ENCODE peak calls at places on chromosomes 2 and 18, in five cellular contexts. One of them, this sample, is unnamed.

GRCh38 chr18:55320399-55321255 is 267.4 kb downstream of the TCF4 start:
- DNase-seq in HT1080: peak; percentile 36
- DNase-seq in fibroblast of mammary gland: peak; percentile 60
- DNase-seq in CD4-positive, alpha-beta memory T cell: no peak
- DNase-seq in hippocampal formation: no peak
- DNase-seq in this sample: no peak

GRCh38 chr2:120856421-120856862 is 120.8 kb downstream of the GLI2 start:
- DNase-seq in CD4-positive, alpha-beta memory T cell: no peak
- DNase-seq in HT1080: peak; percentile 20
- DNase-seq in fibroblast of mammary gland: no peak
- DNase-seq in hippocampal formation: no peak
- DNase-seq in this sample: no peak

GRCh38 chr2:236568068-236568921 is 1.3 kb upstream of the ACKR3 start:
- DNase-seq in fibroblast of mammary gland: no peak
- DNase-seq in HT1080: no peak
- DNase-seq in CD4-positive, alpha-beta memory T cell: peak; percentile 24
- DNase-seq in hippocampal formation: no peak
- DNase-seq in this sample: peak; percentile 31

GRCh38 chr2:74957886-74958276 is 562 bp upstream of the POLE4 start:
- DNase-seq in hippocampal formation: no peak
- DNase-seq in HT1080: no peak
- DNase-seq in fibroblast of mammary gland: peak; percentile 41
- DNase-seq in CD4-positive, alpha-beta memory T cell: no peak
- DNase-seq in this sample: no peak

GRCh38 chr2:37925063-37925897 is at the start of gene RMDN2:
- DNase-seq in HT1080: peak; percentile 95
- DNase-seq in fibroblast of mammary gland: peak; percentile 80
- DNase-seq in hippocampal formation: peak; percentile 87
- DNase-seq in CD4-positive, alpha-beta memory T cell: peak; percentile 71
- DNase-seq in this sample: peak; percentile 95

GRCh38 chr2:19900536-19901200 is 1.1 kb downstream of the TTC32 start:
- DNase-seq in fibroblast of mammary gland: peak; percentile 33
- DNase-seq in CD4-positive, alpha-beta memory T cell: peak; percentile 50
- DNase-seq in HT1080: peak; percentile 20
- DNase-seq in hippocampal formation: no peak
- DNase-seq in this sample: peak; percentile 16

GRCh38 chr2:120964819-120965218 is 229.2 kb downstream of the GLI2 start:
- DNase-seq in hippocampal formation: no peak
- DNase-seq in HT1080: no peak
- DNase-seq in fibroblast of mammary gland: no peak
- DNase-seq in CD4-positive, alpha-beta memory T cell: no peak
- DNase-seq in this sample: no peak

GRCh38 chr18:78601349-78601748 is 378.3 kb upstream of the SALL3 start:
- DNase-seq in CD4-positive, alpha-beta memory T cell: no peak
- DNase-seq in hippocampal formation: no peak
- DNase-seq in fibroblast of mammary gland: no peak
- DNase-seq in HT1080: no peak
- DNase-seq in this sample: no peak

GRCh38 chr2:84731185-84731584 is 149.7 kb downstream of the TRABD2A start:
- DNase-seq in CD4-positive, alpha-beta memory T cell: no peak
- DNase-seq in fibroblast of mammary gland: no peak
- DNase-seq in hippocampal formation: no peak
- DNase-seq in HT1080: no peak
- DNase-seq in this sample: no peak

GRCh38 chr2:31079665-31080064 is 58.6 kb downstream of the GALNT14 start:
- DNase-seq in fibroblast of mammary gland: no peak
- DNase-seq in CD4-positive, alpha-beta memory T cell: no peak
- DNase-seq in HT1080: no peak
- DNase-seq in hippocampal formation: no peak
- DNase-seq in this sample: no peak